ENCODE peak calls at places on chromosomes 16 and 17, in ten cellular contexts. F is activated naive CD8-positive, alpha-beta T cell treated with anti-CD3 and anti-CD28 coated beads, Interleukin-2, amount 50 U/mL, for 16 hours; P is Caco-2; M is stromal cell of bone marrow; Q is KBM-7; K is adipocyte; W is activated effector memory CD4-positive, alpha-beta T cell treated with Interleukin-2 at 50 U/mL for 16 hours; V is body of pancreas; O is neural crest cell; A is stimulated activated CD4-positive, alpha-beta T cell treated with anti-CD3 and anti-CD28 coated beads, Interleukin-2, amount 100 ng/mL, for 4 hours. R is an unnamed sample.

GRCh38 chr17:15516150-15516549 is 47.1 kb downstream of the TVP23C start:
- DNase-seq in W (no peak), O (no peak), Q (no peak), A (no peak), P (no peak), V (no peak), K (no peak), F (no peak), M (no peak), R (no peak)

GRCh38 chr16:67935402-67936123 is 1.1 kb downstream of the PSMB10 start:
- DNase-seq in Q (peak), W (peak), V (peak), F (peak), A (peak), K (peak), P (peak), M (peak), O (peak), R (peak)

GRCh38 chr17:63930951-63931575 is 1.1 kb downstream of the CD79B start:
- DNase-seq in V (no peak), O (no peak), W (peak), M (no peak), K (no peak), Q (peak), P (no peak), A (peak), F (peak), R (no peak)

GRCh38 chr17:7560172-7561027 is 1.3 kb upstream of the SENP3 start:
- DNase-seq in M (no peak), W (no peak), K (peak), A (no peak), F (no peak), V (peak), Q (peak), O (peak), P (peak), R (peak)

GRCh38 chr16:85676466-85676865 is 12.3 kb downstream of the GINS2 start:
- DNase-seq in O (no peak), Q (no peak), P (no peak), A (no peak), V (no peak), F (no peak), M (no peak), K (no peak), W (no peak), R (no peak)

GRCh38 chr16:50747206-50747956 is 5.5 kb downstream of the CYLD start:
- DNase-seq in V (no peak), K (no peak), F (no peak), W (no peak), P (peak), Q (peak), O (no peak), A (no peak), M (no peak), R (no peak)

GRCh38 chr17:4229627-4230026 is 34.2 kb downstream of the ANKFY1 start:
- DNase-seq in A (no peak), F (no peak), K (peak), O (no peak), P (no peak), M (peak), Q (no peak), W (no peak), V (peak), R (peak)

GRCh38 chr17:55037828-55038227 is 69.3 kb downstream of the STXBP4 start:
- DNase-seq in M (no peak), V (no peak), F (no peak), Q (no peak), W (no peak), A (no peak), K (no peak), O (no peak), P (no peak), R (no peak)

GRCh38 chr17:8253801-8254200 is 4.7 kb downstream of the PFAS start:
- DNase-seq in P (peak), F (no peak), Q (no peak), M (no peak), K (peak), O (no peak), W (no peak), V (peak), A (no peak), R (peak)

GRCh38 chr16:89906141-89907025 is 12.3 kb upstream of the MC1R start:
- DNase-seq in V (no peak), Q (no peak), P (no peak), F (no peak), A (no peak), K (no peak), O (no peak), W (no peak), M (no peak), R (no peak)

GRCh38 chr17:19785854-19786253 is 37.8 kb upstream of the ALDH3A1 start:
- DNase-seq in K (no peak), V (no peak), M (no peak), W (no peak), O (no peak), Q (no peak), F (no peak), P (peak), A (no peak), R (no peak)

GRCh38 chr17:79778504-79779087 is 648 bp downstream of the CBX2 start:
- DNase-seq in K (no peak), Q (peak), O (no peak), V (no peak), F (no peak), A (no peak), P (no peak), W (no peak), M (no peak), R (no peak)